ENCODE peak calls at places on chromosome 16, in nine cellular contexts. H, J, F, Z, K, D, L, I and Y are unnamed samples.

GRCh38 chr16:71826533-71827017 is 17.9 kb upstream of the AP1G1 start:
- DNase-seq in H (no peak), J (no peak), F (no peak), Z (no peak), K (no peak), D (no peak), L (no peak), I (no peak), Y (no peak)

GRCh38 chr16:72468582-72468981 is 296.6 kb upstream of the PMFBP1 start:
- DNase-seq in H (no peak), J (no peak), F (no peak), Z (no peak), K (no peak), D (no peak), L (no peak), I (no peak), Y (no peak)

GRCh38 chr16:70740919-70741778 is 55.3 kb upstream of the MTSS2 start:
- DNase-seq in H (no peak), J (no peak), F (no peak), Z (no peak), K (no peak), D (no peak), L (peak), I (no peak), Y (no peak)

GRCh38 chr16:22010902-22011301 is 3.0 kb downstream of the MOSMO start:
- DNase-seq in H (no peak), J (no peak), F (no peak), Z (no peak), K (no peak), D (no peak), L (no peak), I (no peak), Y (no peak)

GRCh38 chr16:31029272-31029671 is 4.1 kb upstream of the STX4 start:
- DNase-seq in H (no peak), J (no peak), F (no peak), Z (no peak), K (no peak), D (no peak), L (no peak), I (no peak), Y (no peak)

GRCh38 chr16:28925386-28926228 is 569 bp upstream of the RABEP2 start:
- DNase-seq in H (peak), J (peak), F (peak), Z (peak), K (peak), D (no peak), L (peak), I (peak), Y (peak)

GRCh38 chr16:84839956-84840355 is 20.2 kb downstream of the CRISPLD2 start:
- DNase-seq in H (no peak), J (no peak), F (no peak), Z (no peak), K (no peak), D (no peak), L (peak), I (no peak), Y (no peak)

GRCh38 chr16:78163772-78164391 is 64.4 kb downstream of the WWOX start:
- DNase-seq in H (no peak), J (no peak), F (no peak), Z (no peak), K (no peak), D (no peak), L (peak), I (no peak), Y (no peak)

GRCh38 chr16:74766729-74767128 is 7.9 kb downstream of the FA2H start:
- DNase-seq in H (no peak), J (no peak), F (no peak), Z (no peak), K (no peak), D (no peak), L (no peak), I (no peak), Y (no peak)

GRCh38 chr16:57473176-57473840 is 10.8 kb downstream of the POLR2C start:
- DNase-seq in H (no peak), J (no peak), F (no peak), Z (no peak), K (no peak), D (no peak), L (no peak), I (no peak), Y (no peak)

GRCh38 chr16:57165483-57165882 is 20.4 kb downstream of the PSME3IP1 start:
- DNase-seq in H (no peak), J (no peak), F (no peak), Z (no peak), K (no peak), D (no peak), L (no peak), I (no peak), Y (no peak)

GRCh38 chr16:57984443-57985203 is 13.7 kb upstream of the CNGB1 start:
- DNase-seq in H (no peak), J (peak), F (peak), Z (peak), K (peak), D (peak), L (peak), I (peak), Y (peak)

GRCh38 chr16:67240506-67240905 is 6.8 kb downstream of the FHOD1 start:
- DNase-seq in H (no peak), J (no peak), F (no peak), Z (no peak), K (no peak), D (no peak), L (peak), I (no peak), Y (no peak)

GRCh38 chr16:64882385-64882784 is 239.5 kb downstream of the CDH11 start:
- DNase-seq in H (no peak), J (no peak), F (no peak), Z (no peak), K (no peak), D (no peak), L (no peak), I (peak), Y (no peak)

GRCh38 chr16:4389051-4389955 is 17.7 kb downstream of the VASN start:
- DNase-seq in H (no peak), J (no peak), F (no peak), Z (no peak), K (no peak), D (no peak), L (no peak), I (no peak), Y (no peak)

GRCh38 chr16:66189951-66190350 is 176.5 kb upstream of the CDH5 start:
- DNase-seq in H (no peak), J (no peak), F (no peak), Z (no peak), K (no peak), D (no peak), L (peak), I (no peak), Y (no peak)

GRCh38 chr16:85504242-85504641 is 108.9 kb upstream of the GSE1 start:
- DNase-seq in H (no peak), J (no peak), F (no peak), Z (no peak), K (no peak), D (no peak), L (no peak), I (no peak), Y (no peak)

GRCh38 chr16:53154513-53154912 is 99.7 kb downstream of the CHD9 start:
- DNase-seq in H (no peak), J (no peak), F (no peak), Z (no peak), K (no peak), D (no peak), L (no peak), I (no peak), Y (no peak)

GRCh38 chr16:84603115-84603816 is 14.6 kb downstream of the COTL1 start:
- DNase-seq in H (peak), J (peak), F (no peak), Z (no peak), K (peak), D (no peak), L (peak), I (peak), Y (no peak)

GRCh38 chr16:87178177-87178863 is 138.9 kb downstream of the C16orf95 start:
- DNase-seq in H (no peak), J (no peak), F (no peak), Z (no peak), K (no peak), D (peak), L (no peak), I (no peak), Y (no peak)

GRCh38 chr16:79137528-79137927 is 463.0 kb downstream of the MAF start:
- DNase-seq in H (no peak), J (no peak), F (no peak), Z (no peak), K (no peak), D (no peak), L (no peak), I (no peak), Y (no peak)

GRCh38 chr16:27284865-27285675 is 16.5 kb upstream of the NSMCE1 start:
- DNase-seq in H (no peak), J (no peak), F (no peak), Z (no peak), K (no peak), D (no peak), L (no peak), I (no peak), Y (no peak)

GRCh38 chr16:82855471-82855870 is 228.7 kb downstream of the CDH13 start:
- DNase-seq in H (no peak), J (no peak), F (no peak), Z (no peak), K (no peak), D (no peak), L (no peak), I (no peak), Y (no peak)